ENCODE peak calls at places on chromosomes 7 and 10, in five cellular contexts. K, C, D, R and Q are unnamed samples. For H3K9me3, the result is how much of the 10 kb centered on the place peaks cover.

GRCh38 chr10:26540601-26541000 is 102.5 kb downstream of the APBB1IP start:
- DNase-seq in R (no peak), K (no peak), C (no peak), D (no peak), Q (no peak)

GRCh38 chr10:91389636-91390512 is 20.3 kb upstream of the HECTD2 start:
- DNase-seq in C (no peak), R (no peak), D (no peak), K (peak), Q (no peak)

GRCh38 chr7:158616050-158616449 is 28.4 kb upstream of the PTPRN2 start:
- DNase-seq in C (no peak), K (no peak), D (no peak), R (no peak), Q (no peak)

GRCh38 chr10:47418966-47419365 is 34.9 kb upstream of the ZNF488 start:
- DNase-seq in C (no peak), D (no peak), R (no peak), K (no peak), Q (no peak)

GRCh38 chr7:102089175-102090098 is 197.2 kb upstream of the SH2B2 start:
- DNase-seq in K (no peak), D (no peak), R (no peak), C (no peak), Q (no peak)

GRCh38 chr7:36487756-36488336 is 98.2 kb downstream of the ANLN start:
- DNase-seq in C (peak), K (peak), R (no peak), D (no peak), Q (no peak)

GRCh38 chr7:73519867-73520672 is 2.0 kb downstream of the BAZ1B start:
- DNase-seq in C (no peak), K (no peak), R (no peak), D (no peak), Q (no peak)

GRCh38 chr10:51007781-51008180 is 66.5 kb upstream of the PRKG1 start:
- DNase-seq in K (peak), R (no peak), D (no peak), C (no peak), Q (no peak)

GRCh38 chr7:70384891-70385290 is 747.1 kb upstream of the GALNT17 start:
- DNase-seq in R (no peak), C (no peak), D (no peak), K (no peak), Q (no peak)

GRCh38 chr7:101553018-101553770 is 75.9 kb downstream of the MYL10 start:
- DNase-seq in C (no peak), D (peak), R (no peak), K (no peak), Q (no peak)

GRCh38 chr7:76303829-76304505 is 1.5 kb downstream of the HSPB1 start:
- DNase-seq in C (no peak), D (peak), R (peak), K (peak), Q (no peak)

GRCh38 chr7:133688483-133689239 is 435.8 kb downstream of the EXOC4 start:
- DNase-seq in D (no peak), R (no peak), C (no peak), K (peak), Q (no peak)

GRCh38 chr7:585229-585711 is 65.6 kb upstream of the PDGFA start:
- DNase-seq in D (no peak), C (no peak), K (no peak), R (no peak), Q (no peak)

GRCh38 chr10:9254353-9254752 is 1199.9 kb downstream of the GATA3 start:
- DNase-seq in C (no peak), D (no peak), K (no peak), R (no peak), Q (no peak)

GRCh38 chr10:7354330-7355047 is 56.3 kb downstream of the SFMBT2 start:
- DNase-seq in R (no peak), D (no peak), K (peak), C (no peak), Q (no peak)

GRCh38 chr10:44385726-44386438 is 985 bp upstream of the CXCL12 start:
- DNase-seq in C (no peak), K (no peak), R (peak), D (no peak), Q (no peak)

GRCh38 chr10:61286695-61287094 is 166.5 kb downstream of the TMEM26 start:
- DNase-seq in D (no peak), C (no peak), R (no peak), K (no peak), Q (no peak)

GRCh38 chr10:106395061-106395749 is 769.3 kb downstream of the SORCS1 start:
- DNase-seq in C (no peak), D (no peak), K (no peak), R (no peak), Q (no peak)

GRCh38 chr7:158251061-158251965 is 336.3 kb downstream of the PTPRN2 start:
- DNase-seq in D (peak), R (peak), K (no peak), C (no peak), Q (no peak)

GRCh38 chr10:11397980-11398580 is 213.4 kb downstream of the USP6NL start:
- DNase-seq in D (peak), K (no peak), C (no peak), R (no peak), Q (peak)

GRCh38 chr7:30880941-30881340 is 30.7 kb upstream of the AQP1 start:
- DNase-seq in K (no peak), D (no peak), R (no peak), C (no peak), Q (no peak)

GRCh38 chr10:43069597-43069996 is 7.3 kb upstream of the RET start:
- DNase-seq in D (peak), R (no peak), C (no peak), K (no peak), Q (no peak)

GRCh38 chr10:59885430-59886134 is 20.8 kb downstream of the CCDC6 start:
- DNase-seq in C (no peak), R (no peak), K (no peak), D (no peak), Q (no peak)

GRCh38 chr10:99880071-99880835 is 97.8 kb downstream of the ABCC2 start:
- DNase-seq in C (no peak), D (peak), R (no peak), K (no peak), Q (no peak)

GRCh38 chr7:114630186-114630824 is 215.7 kb downstream of the FOXP2 start:
- DNase-seq in K (no peak), R (no peak), D (no peak), C (no peak), Q (no peak)

GRCh38 chr10:119023553-119023868 is 6.0 kb upstream of the NANOS1 start:
- DNase-seq in K (no peak), C (no peak), R (no peak), D (no peak), Q (no peak)

GRCh38 chr10:13632407-13632806 is 45.6 kb downstream of the PRPF18 start:
- DNase-seq in D (no peak), C (no peak), R (no peak), K (no peak), Q (no peak)

GRCh38 chr10:34031410-34031809 is 696.9 kb upstream of the NRP1 start:
- DNase-seq in K (peak), C (no peak), D (peak), R (no peak), Q (peak)

GRCh38 chr10:73814896-73815718 is 3.7 kb upstream of the NDST2 start:
- DNase-seq in C (no peak), R (no peak), K (peak), D (peak), Q (no peak)

GRCh38 chr7:2969398-2970306 is 74.0 kb downstream of the CARD11 start:
- DNase-seq in C (no peak), K (no peak), R (no peak), D (no peak), Q (no peak)

GRCh38 chr10:101829561-101830315 is 11.5 kb upstream of the OGA start:
- DNase-seq in K (no peak), C (no peak), D (peak), R (peak), Q (peak)

GRCh38 chr7:25031007-25031406 is 51.0 kb upstream of the OSBPL3 start:
- DNase-seq in D (no peak), C (peak), K (peak), R (no peak), Q (no peak)

GRCh38 chr7:41711283-41712064 is 8.6 kb upstream of the INHBA start:
- DNase-seq in K (peak), D (no peak), C (peak), R (no peak), Q (no peak)

GRCh38 chr10:7824251-7824650 is 5.9 kb downstream of the TAF3 start:
- DNase-seq in K (no peak), C (no peak), R (no peak), D (no peak), Q (no peak)

GRCh38 chr10:35986756-35987467 is 344.8 kb upstream of the FZD8 start:
- DNase-seq in D (no peak), R (no peak), C (no peak), K (no peak), Q (no peak)

GRCh38 chr7:57413529-57414398 is 36.2 kb upstream of the ZNF716 start:
- DNase-seq in C (no peak), R (no peak), D (no peak), K (no peak), Q (no peak)
- H3K9me3 ChIP-seq in C (under half), R (under half), D (under half), K (under half), Q (under half)

DNA sequence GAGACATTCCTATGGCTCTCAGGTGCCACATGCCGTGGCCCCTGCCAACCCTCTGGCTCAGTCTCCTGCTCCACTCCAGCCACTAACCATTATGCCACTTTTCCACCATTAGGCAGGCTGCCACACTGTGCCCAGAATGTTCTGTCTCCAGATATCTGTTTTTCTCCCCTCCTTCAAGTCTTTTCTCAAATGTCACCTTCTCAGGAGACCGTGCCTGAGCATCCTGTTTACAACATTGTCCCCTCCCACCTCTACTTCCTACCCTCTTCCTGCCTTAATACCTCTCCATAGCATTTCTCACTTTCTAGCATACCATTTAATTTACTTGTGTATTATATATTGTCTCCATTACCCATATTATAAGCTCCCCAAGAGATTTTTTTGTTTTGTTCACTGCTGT is 162.5 kb upstream of the LYZL2 start:
- DNase-seq in C (no peak), K (no peak), R (peak), D (no peak), Q (no peak)
- TF ChIP-seq CTCF in C (no peak), K (no peak), R (no peak), D (no peak), Q (no peak)

DNA sequence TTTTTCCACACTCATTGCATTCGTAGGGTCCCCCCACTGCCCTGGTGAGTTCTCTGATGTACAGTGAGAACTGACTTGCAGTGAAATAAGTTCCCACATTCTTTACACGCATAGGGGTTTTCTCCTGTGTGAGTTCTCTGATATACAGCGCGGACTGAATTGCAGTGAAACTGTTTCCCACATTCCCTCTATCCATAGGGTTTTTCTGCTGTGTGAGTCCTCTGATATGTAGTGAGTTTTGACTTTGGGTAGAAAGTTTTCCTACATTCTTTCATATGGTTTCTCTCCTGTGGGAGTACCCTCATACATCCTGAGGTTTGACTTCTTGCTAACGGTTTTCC is 147.0 kb downstream of the GLRX3 start:
- DNase-seq in K (no peak), D (no peak), R (no peak), C (no peak), Q (no peak)
- H3K9me3 ChIP-seq in K (under half), D (half or more), R (under half), C (under half), Q (half or more)

GRCh38 chr7:97096037-97096436 is 21.5 kb upstream of the SDHAF3 start:
- DNase-seq in C (no peak), D (no peak), K (no peak), R (no peak), Q (no peak)
- TF ChIP-seq CTCF in C (no peak), D (no peak), K (no peak), R (no peak), Q (no peak)